ENCODE peak calls at places on chromosomes 12 and 14, in five cellular contexts. One of them, this sample, is unnamed.

GRCh38 chr12:42961395-42961794 is 371.8 kb upstream of the PRICKLE1 start:
- DNase-seq in fibroblast of lung: no peak
- DNase-seq in stomach: no peak
- DNase-seq in right lobe of liver: no peak
- DNase-seq in dorsolateral prefrontal cortex: no peak
- DNase-seq in this sample: peak; percentile 94

GRCh38 chr12:69392146-69392928 is 32.8 kb downstream of the YEATS4 start:
- DNase-seq in fibroblast of lung: no peak
- DNase-seq in stomach: no peak
- DNase-seq in right lobe of liver: no peak
- DNase-seq in dorsolateral prefrontal cortex: no peak
- DNase-seq in this sample: peak; percentile 35

GRCh38 chr12:95663525-95663924 is 112.2 kb upstream of the USP44 start:
- DNase-seq in fibroblast of lung: no peak
- DNase-seq in stomach: no peak
- DNase-seq in right lobe of liver: no peak
- DNase-seq in dorsolateral prefrontal cortex: no peak
- DNase-seq in this sample: no peak

GRCh38 chr14:93970589-93970966 is 5.8 kb downstream of the ASB2 start:
- DNase-seq in fibroblast of lung: no peak
- DNase-seq in stomach: peak; percentile 60
- DNase-seq in right lobe of liver: no peak
- DNase-seq in dorsolateral prefrontal cortex: no peak
- DNase-seq in this sample: no peak

GRCh38 chr12:85392508-85392907 is 112.5 kb downstream of the ALX1 start:
- DNase-seq in fibroblast of lung: no peak
- DNase-seq in stomach: no peak
- DNase-seq in right lobe of liver: no peak
- DNase-seq in dorsolateral prefrontal cortex: no peak
- DNase-seq in this sample: no peak

GRCh38 chr14:100983710-100984109 is 80.2 kb upstream of the RTL1 start:
- DNase-seq in fibroblast of lung: no peak
- DNase-seq in stomach: no peak
- DNase-seq in right lobe of liver: no peak
- DNase-seq in dorsolateral prefrontal cortex: no peak
- DNase-seq in this sample: no peak

GRCh38 chr12:16870845-16871244 is 264.9 kb upstream of the LMO3 start:
- DNase-seq in fibroblast of lung: no peak
- DNase-seq in stomach: no peak
- DNase-seq in right lobe of liver: no peak
- DNase-seq in dorsolateral prefrontal cortex: no peak
- DNase-seq in this sample: no peak

GRCh38 chr14:94548999-94549985 is 11.9 kb upstream of the SERPINA4 start:
- DNase-seq in fibroblast of lung: peak; percentile 49
- DNase-seq in stomach: peak; percentile 63
- DNase-seq in right lobe of liver: peak; percentile 65
- DNase-seq in dorsolateral prefrontal cortex: peak; percentile 78
- DNase-seq in this sample: no peak

GRCh38 chr12:40378721-40379120 is 153.9 kb downstream of the LRRK2 start:
- DNase-seq in fibroblast of lung: no peak
- DNase-seq in stomach: no peak
- DNase-seq in right lobe of liver: no peak
- DNase-seq in dorsolateral prefrontal cortex: no peak
- DNase-seq in this sample: no peak

GRCh38 chr12:40376533-40377267 is 151.9 kb downstream of the LRRK2 start:
- DNase-seq in fibroblast of lung: no peak
- DNase-seq in stomach: no peak
- DNase-seq in right lobe of liver: no peak
- DNase-seq in dorsolateral prefrontal cortex: no peak
- DNase-seq in this sample: no peak

GRCh38 chr12:40375076-40375475 is 150.3 kb downstream of the LRRK2 start:
- DNase-seq in fibroblast of lung: no peak
- DNase-seq in stomach: no peak
- DNase-seq in right lobe of liver: no peak
- DNase-seq in dorsolateral prefrontal cortex: no peak
- DNase-seq in this sample: no peak
- TF ChIP-seq CTCF in fibroblast of lung: peak; percentile 22
- TF ChIP-seq CTCF in stomach: no peak
- TF ChIP-seq CTCF in right lobe of liver: no peak
- TF ChIP-seq CTCF in dorsolateral prefrontal cortex: no peak
- TF ChIP-seq CTCF in this sample: no peak

DNA sequence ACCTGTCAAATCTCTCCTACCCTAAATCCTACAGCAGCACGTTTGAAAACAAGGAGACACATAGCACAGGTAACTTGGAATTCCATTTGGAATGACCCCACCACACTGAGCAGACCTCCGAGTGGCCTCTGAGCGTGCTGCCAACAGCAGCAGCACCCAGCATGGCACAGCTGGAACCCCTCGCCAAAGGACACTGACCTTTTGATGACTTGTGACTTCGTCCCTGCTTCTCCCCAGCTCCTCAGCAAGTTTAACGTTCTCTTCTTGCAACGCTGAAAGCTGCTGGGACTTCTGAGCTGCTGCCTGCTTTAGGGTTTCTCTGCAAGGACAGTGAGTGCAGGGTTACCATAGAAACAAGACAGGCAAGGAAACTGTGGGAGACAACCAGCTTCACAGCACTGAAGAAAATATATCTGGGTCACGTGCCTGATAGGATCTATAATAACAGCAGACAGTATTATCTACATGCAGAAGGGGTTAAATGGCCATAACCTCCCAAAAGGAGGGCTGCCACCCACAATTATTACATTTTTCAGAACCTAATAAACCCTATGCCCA is 43.3 kb upstream of the VPS33A start:
- DNase-seq in fibroblast of lung: no peak
- DNase-seq in stomach: no peak
- DNase-seq in right lobe of liver: no peak
- DNase-seq in dorsolateral prefrontal cortex: no peak
- DNase-seq in this sample: no peak
- H3K4me3 ChIP-seq in fibroblast of lung: no peak overlapping the region
- H3K4me3 ChIP-seq in stomach: no peak overlapping the region
- H3K4me3 ChIP-seq in right lobe of liver: no peak overlapping the region
- H3K4me3 ChIP-seq in dorsolateral prefrontal cortex: peak overlapping the region; percentile 30
- H3K4me3 ChIP-seq in this sample: no peak overlapping the region

DNA sequence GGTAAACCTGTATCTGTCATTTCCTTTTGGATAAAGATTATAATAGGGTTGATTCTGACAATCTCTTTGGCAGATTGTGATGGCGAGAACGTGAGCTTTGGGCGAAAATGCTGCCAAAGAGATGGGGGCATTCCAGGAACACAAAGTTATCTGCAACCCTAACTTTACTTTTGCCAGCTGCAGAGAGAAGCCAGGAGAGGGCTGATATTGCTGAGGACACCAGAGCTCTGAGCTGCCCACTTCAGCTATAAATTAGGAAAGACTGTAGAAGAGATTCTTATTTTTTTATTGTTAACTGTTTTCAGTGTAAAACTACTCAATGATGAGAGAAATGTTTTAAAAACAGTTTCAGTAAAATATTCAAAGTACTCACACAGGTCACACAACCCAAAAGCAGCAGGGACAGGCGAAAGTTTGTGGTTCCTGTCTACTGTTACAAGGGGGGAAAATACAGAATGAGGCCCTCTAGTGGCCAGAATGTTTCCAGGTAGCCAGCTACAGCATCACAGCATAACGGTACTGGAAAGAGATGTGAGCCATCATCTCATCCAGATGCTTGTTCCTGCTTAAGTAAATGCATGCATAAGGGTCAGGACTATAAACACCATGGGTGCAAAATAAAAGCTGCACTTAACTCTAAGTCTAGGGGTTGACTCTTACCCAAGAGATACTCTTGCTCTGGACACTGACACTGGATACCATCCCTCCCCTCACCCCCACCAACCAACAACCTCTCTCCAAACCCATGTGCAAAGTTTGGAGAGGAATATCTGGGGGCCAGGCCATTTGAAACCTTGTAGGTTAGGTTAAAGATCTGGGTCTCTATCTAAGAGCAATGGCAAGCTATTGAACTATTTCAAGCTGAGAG is 498.4 kb downstream of the RMST start:
- DNase-seq in fibroblast of lung: peak; percentile 14
- DNase-seq in stomach: peak; percentile 28
- DNase-seq in right lobe of liver: no peak
- DNase-seq in dorsolateral prefrontal cortex: no peak
- DNase-seq in this sample: no peak
- TF ChIP-seq CTCF in fibroblast of lung: no peak
- TF ChIP-seq CTCF in stomach: no peak
- TF ChIP-seq CTCF in right lobe of liver: peak; percentile 57
- TF ChIP-seq CTCF in dorsolateral prefrontal cortex: peak; percentile 47
- TF ChIP-seq CTCF in this sample: peak; percentile 80

DNA sequence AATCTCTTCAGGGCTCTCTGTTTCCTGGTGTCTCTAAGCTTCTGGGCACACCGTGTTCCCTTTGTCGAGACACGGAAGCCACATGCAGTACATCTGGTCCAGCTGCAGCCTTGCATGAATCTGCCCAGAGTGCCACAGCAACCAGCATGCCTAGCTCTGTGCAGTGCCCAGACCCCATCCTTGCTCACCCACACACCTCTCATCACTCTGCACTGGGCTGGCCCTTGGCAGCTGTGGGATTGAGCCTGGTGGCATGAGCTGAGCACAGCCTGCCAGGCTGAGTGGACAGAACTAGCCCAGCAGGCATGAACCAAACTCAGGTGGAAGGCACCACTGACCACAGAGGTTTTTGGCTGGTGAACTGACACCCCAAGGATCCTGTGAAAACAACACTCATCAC is 279.9 kb downstream of the ATXN7L3B start:
- DNase-seq in fibroblast of lung: no peak
- DNase-seq in stomach: no peak
- DNase-seq in right lobe of liver: no peak
- DNase-seq in dorsolateral prefrontal cortex: no peak
- DNase-seq in this sample: no peak
- H3K4me3 ChIP-seq in fibroblast of lung: no peak overlapping the region
- H3K4me3 ChIP-seq in stomach: no peak overlapping the region
- H3K4me3 ChIP-seq in right lobe of liver: no peak overlapping the region
- H3K4me3 ChIP-seq in dorsolateral prefrontal cortex: no peak overlapping the region
- H3K4me3 ChIP-seq in this sample: no peak overlapping the region

GRCh38 chr12:51851408-51852097 is 3.0 kb upstream of the FIGNL2 start:
- DNase-seq in fibroblast of lung: no peak
- DNase-seq in stomach: no peak
- DNase-seq in right lobe of liver: no peak
- DNase-seq in dorsolateral prefrontal cortex: no peak
- DNase-seq in this sample: no peak
- TF ChIP-seq CTCF in fibroblast of lung: no peak
- TF ChIP-seq CTCF in stomach: no peak
- TF ChIP-seq CTCF in right lobe of liver: no peak
- TF ChIP-seq CTCF in dorsolateral prefrontal cortex: no peak
- TF ChIP-seq CTCF in this sample: no peak

DNA sequence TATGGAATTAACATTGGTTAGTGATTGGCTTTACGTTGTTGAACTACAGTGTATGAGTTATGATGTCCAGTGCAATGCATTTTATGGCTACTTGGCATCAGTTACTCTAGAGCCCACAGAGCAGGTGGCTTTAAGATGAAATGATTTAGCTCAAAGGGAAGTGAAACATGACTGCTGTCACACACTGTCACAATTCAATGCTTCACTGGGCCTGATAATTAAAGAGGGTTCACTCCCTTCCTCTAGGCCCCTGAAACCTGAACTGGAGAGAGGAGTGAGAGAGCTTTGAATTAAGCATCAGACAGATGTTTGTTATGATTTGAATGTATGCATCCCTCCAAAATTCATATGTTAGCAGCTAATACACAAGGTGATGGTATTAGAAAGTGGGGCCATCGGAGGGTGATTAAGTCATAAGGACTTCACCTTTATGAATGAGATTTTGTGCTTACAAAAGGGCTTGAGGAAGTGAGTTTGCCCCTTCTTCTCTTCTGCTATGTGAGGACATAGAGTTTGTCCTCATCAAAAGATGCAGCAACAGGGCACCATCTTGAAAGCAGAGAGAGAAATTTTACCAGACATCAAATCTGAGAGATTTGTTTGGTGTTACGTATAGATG is 175.8 kb upstream of the GRIN2B start:
- DNase-seq in fibroblast of lung: no peak
- DNase-seq in stomach: no peak
- DNase-seq in right lobe of liver: no peak
- DNase-seq in dorsolateral prefrontal cortex: no peak
- DNase-seq in this sample: no peak
- H3K4me3 ChIP-seq in fibroblast of lung: no peak overlapping the region
- H3K4me3 ChIP-seq in stomach: no peak overlapping the region
- H3K4me3 ChIP-seq in right lobe of liver: no peak overlapping the region
- H3K4me3 ChIP-seq in dorsolateral prefrontal cortex: no peak overlapping the region
- H3K4me3 ChIP-seq in this sample: no peak overlapping the region

DNA sequence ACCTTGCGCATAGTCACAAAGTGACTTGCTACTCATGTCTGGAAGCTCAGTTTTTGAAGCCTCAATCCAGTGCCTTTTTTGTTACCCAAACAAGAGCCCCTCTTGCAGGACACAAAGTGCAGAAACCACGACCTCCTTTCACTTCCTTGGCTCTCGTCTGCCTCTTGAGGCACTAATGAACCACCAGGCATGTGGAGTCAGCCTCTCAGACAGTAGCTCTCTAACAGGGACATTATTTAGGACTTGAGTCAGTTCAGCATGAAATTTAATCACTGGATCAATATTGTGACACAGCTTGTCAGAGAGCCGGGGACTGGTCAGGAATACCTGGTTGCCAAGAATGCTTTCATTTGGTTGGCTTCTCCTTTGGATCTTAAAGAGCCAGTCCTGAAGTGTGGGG is 46.7 kb downstream of the HSPB8 start:
- DNase-seq in fibroblast of lung: no peak
- DNase-seq in stomach: no peak
- DNase-seq in right lobe of liver: no peak
- DNase-seq in dorsolateral prefrontal cortex: no peak
- DNase-seq in this sample: no peak
- TF ChIP-seq CTCF in fibroblast of lung: no peak
- TF ChIP-seq CTCF in stomach: no peak
- TF ChIP-seq CTCF in right lobe of liver: no peak
- TF ChIP-seq CTCF in dorsolateral prefrontal cortex: no peak
- TF ChIP-seq CTCF in this sample: no peak

DNA sequence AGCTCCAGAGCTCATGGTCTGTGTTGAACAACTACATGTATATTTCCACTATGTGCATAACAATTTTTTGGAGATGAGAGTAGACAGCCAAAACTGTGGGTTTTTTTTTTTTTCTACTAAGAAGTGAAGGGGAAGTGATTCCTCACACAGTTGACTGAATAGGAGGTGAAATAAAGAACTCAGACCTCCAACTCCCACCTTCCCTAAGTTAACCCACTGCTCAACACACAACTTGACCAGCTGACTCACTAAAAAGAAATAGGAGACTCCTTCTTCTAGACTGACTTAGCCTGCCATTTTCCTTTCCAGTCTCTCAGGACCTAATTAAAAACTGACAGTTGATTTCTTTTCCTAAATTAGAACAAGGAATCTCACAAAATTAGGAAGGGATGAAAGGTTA is 1.7 kb downstream of the M6PR start:
- DNase-seq in fibroblast of lung: no peak
- DNase-seq in stomach: no peak
- DNase-seq in right lobe of liver: no peak
- DNase-seq in dorsolateral prefrontal cortex: no peak
- DNase-seq in this sample: no peak
- H3K4me3 ChIP-seq in fibroblast of lung: peak overlapping the region; percentile 97
- H3K4me3 ChIP-seq in stomach: no peak overlapping the region
- H3K4me3 ChIP-seq in right lobe of liver: no peak overlapping the region
- H3K4me3 ChIP-seq in dorsolateral prefrontal cortex: no peak overlapping the region
- H3K4me3 ChIP-seq in this sample: peak overlapping the region; percentile 97

GRCh38 chr14:35534130-35534883 is at the start of gene INSM2:
- DNase-seq in fibroblast of lung: peak; percentile 4
- DNase-seq in stomach: no peak
- DNase-seq in right lobe of liver: no peak
- DNase-seq in dorsolateral prefrontal cortex: no peak
- DNase-seq in this sample: no peak
- TF ChIP-seq CTCF in fibroblast of lung: no peak
- TF ChIP-seq CTCF in stomach: no peak
- TF ChIP-seq CTCF in right lobe of liver: no peak
- TF ChIP-seq CTCF in dorsolateral prefrontal cortex: no peak
- TF ChIP-seq CTCF in this sample: peak; percentile 20

GRCh38 chr14:61811882-61812346 is 49.7 kb downstream of the SNAPC1 start:
- DNase-seq in fibroblast of lung: no peak
- DNase-seq in stomach: no peak
- DNase-seq in right lobe of liver: no peak
- DNase-seq in dorsolateral prefrontal cortex: no peak
- DNase-seq in this sample: no peak
- H3K4me3 ChIP-seq in fibroblast of lung: no peak overlapping the region
- H3K4me3 ChIP-seq in stomach: peak overlapping the region; percentile 43
- H3K4me3 ChIP-seq in right lobe of liver: no peak overlapping the region
- H3K4me3 ChIP-seq in dorsolateral prefrontal cortex: peak overlapping the region; percentile 43
- H3K4me3 ChIP-seq in this sample: peak overlapping the region; percentile 38